ENCODE peak calls at places on chromosomes 13 and 19, in five cellular contexts. N, U, P, H and O are unnamed samples.

GRCh38 chr19:16001481-16002312 is 52.9 kb downstream of the OR10H4 start:
- DNase-seq in N (peak), U (no peak), P (peak), H (no peak), O (peak)

GRCh38 chr13:59906413-59907027 is 257.2 kb downstream of the DIAPH3 start:
- DNase-seq in N (peak), U (peak), P (no peak), H (no peak), O (no peak)

GRCh38 chr13:46543307-46543706 is 9.7 kb upstream of the LRCH1 start:
- DNase-seq in N (no peak), U (no peak), P (no peak), H (no peak), O (no peak)

GRCh38 chr13:80141114-80141849 is 199.6 kb downstream of the SPRY2 start:
- DNase-seq in N (no peak), U (no peak), P (no peak), H (no peak), O (no peak)

GRCh38 chr19:49465371-49465770 is 8.6 kb upstream of the FLT3LG start:
- DNase-seq in N (no peak), U (no peak), P (no peak), H (peak), O (no peak)

GRCh38 chr19:42422576-42423461 is 4.4 kb downstream of the LIPE start:
- DNase-seq in N (peak), U (peak), P (no peak), H (no peak), O (peak)

GRCh38 chr13:48750588-48751383 is 97.1 kb downstream of the CYSLTR2 start:
- DNase-seq in N (no peak), U (no peak), P (no peak), H (no peak), O (no peak)

GRCh38 chr13:44368062-44368591 is 5.5 kb upstream of the SERP2 start:
- DNase-seq in N (no peak), U (peak), P (no peak), H (peak), O (no peak)

GRCh38 chr13:51148952-51149573 is 38.0 kb upstream of the C13orf42 start:
- DNase-seq in N (no peak), U (peak), P (no peak), H (no peak), O (peak)

GRCh38 chr13:41822560-41822959 is 138.3 kb downstream of the VWA8 start:
- DNase-seq in N (no peak), U (no peak), P (no peak), H (no peak), O (no peak)

GRCh38 chr19:15123900-15124299 is 16.7 kb downstream of the SYDE1 start:
- DNase-seq in N (no peak), U (peak), P (no peak), H (no peak), O (no peak)

GRCh38 chr13:46057251-46058015 is 4.9 kb upstream of the ZC3H13 start:
- DNase-seq in N (no peak), U (no peak), P (no peak), H (no peak), O (no peak)

GRCh38 chr19:36041831-36042230 is 9.2 kb upstream of the CLIP3 start:
- DNase-seq in N (peak), U (no peak), P (no peak), H (no peak), O (peak)

GRCh38 chr19:1650627-1651009 is 1.8 kb downstream of the TCF3 start:
- DNase-seq in N (no peak), U (peak), P (no peak), H (peak), O (no peak)

GRCh38 chr13:114099191-114099590 is 33.2 kb downstream of the RASA3 start:
- DNase-seq in N (peak), U (peak), P (no peak), H (peak), O (no peak)

GRCh38 chr13:110561335-110562033 is at the start of gene RAB20:
- DNase-seq in N (peak), U (peak), P (no peak), H (peak), O (peak)

GRCh38 chr13:26185720-26186119 is 36.4 kb downstream of the RNF6 start:
- DNase-seq in N (no peak), U (no peak), P (no peak), H (no peak), O (no peak)

GRCh38 chr13:47250141-47250540 is 353.3 kb upstream of the HTR2A start:
- DNase-seq in N (no peak), U (no peak), P (no peak), H (no peak), O (no peak)

GRCh38 chr13:34587586-34587985 is 354.5 kb upstream of the NBEA start:
- DNase-seq in N (no peak), U (no peak), P (no peak), H (no peak), O (no peak)

GRCh38 chr19:7868326-7868670 is 5.9 kb downstream of the PRR36 start:
- DNase-seq in N (no peak), U (no peak), P (no peak), H (peak), O (peak)

GRCh38 chr19:374183-374885 is 29.7 kb upstream of the MIER2 start:
- DNase-seq in N (no peak), U (no peak), P (no peak), H (peak), O (no peak)

GRCh38 chr13:101487046-101487830 is 34.8 kb downstream of the ITGBL1 start:
- DNase-seq in N (no peak), U (no peak), P (no peak), H (no peak), O (no peak)

GRCh38 chr19:6402834-6403608 is 10.1 kb upstream of the GTF2F1 start:
- DNase-seq in N (peak), U (no peak), P (no peak), H (peak), O (no peak)

GRCh38 chr19:49567722-49568454 is 12.5 kb downstream of the NOSIP start:
- DNase-seq in N (no peak), U (no peak), P (no peak), H (peak), O (no peak)

GRCh38 chr19:29643361-29643935 is 21.8 kb upstream of the PLEKHF1 start:
- DNase-seq in N (no peak), U (no peak), P (no peak), H (no peak), O (no peak)

GRCh38 chr19:10520652-10521318 is 3.5 kb upstream of the S1PR5 start:
- DNase-seq in N (no peak), U (peak), P (no peak), H (no peak), O (no peak)

GRCh38 chr19:47240996-47241918 is 10.3 kb upstream of the BBC3 start:
- DNase-seq in N (peak), U (peak), P (no peak), H (peak), O (no peak)

GRCh38 chr13:100063333-100063732 is 25.6 kb upstream of the PCCA start:
- DNase-seq in N (no peak), U (no peak), P (no peak), H (no peak), O (no peak)

GRCh38 chr19:38730731-38731589 is 13.3 kb downstream of the CAPN12 start:
- DNase-seq in N (no peak), U (no peak), P (no peak), H (no peak), O (no peak)

GRCh38 chr13:43744630-43745029 is 42.1 kb downstream of the ENOX1 start:
- DNase-seq in N (no peak), U (no peak), P (no peak), H (no peak), O (no peak)

GRCh38 chr19:28020631-28021315 is 1192.2 kb downstream of the UQCRFS1 start:
- DNase-seq in N (no peak), U (no peak), P (no peak), H (no peak), O (no peak)

GRCh38 chr13:80084086-80084676 is 256.7 kb downstream of the SPRY2 start:
- DNase-seq in N (no peak), U (no peak), P (no peak), H (no peak), O (no peak)

GRCh38 chr19:56639217-56639616 is 3.7 kb upstream of the SMIM17 start:
- DNase-seq in N (no peak), U (no peak), P (no peak), H (peak), O (no peak)
- TF ChIP-seq REST in N (peak), U (peak), P (peak), H (peak), O (peak)

DNA sequence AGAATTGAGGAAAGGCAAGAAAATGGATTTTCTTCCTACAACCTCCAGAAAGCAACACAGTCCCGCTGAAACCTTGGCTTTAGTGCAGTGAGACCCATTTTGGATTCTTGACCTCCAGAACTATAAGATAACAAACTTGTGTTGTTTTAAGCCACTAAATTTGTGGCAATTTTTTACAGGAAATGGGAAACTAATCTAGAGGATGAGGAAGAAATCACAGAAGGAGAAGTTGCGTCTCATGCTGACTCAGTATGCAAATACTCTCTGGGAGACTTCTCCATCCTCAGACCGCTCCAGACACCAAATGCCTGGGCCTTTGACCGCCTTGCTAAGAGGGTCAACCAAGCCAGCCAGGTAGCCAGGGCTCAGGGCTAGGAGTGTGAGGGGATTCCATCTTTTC is 13.1 kb upstream of the CEACAM16 start:
- DNase-seq in N (no peak), U (no peak), P (no peak), H (no peak), O (no peak)
- TF ChIP-seq GABPA in N (no peak), U (no peak), P (no peak), H (no peak), O (no peak)

GRCh38 chr19:34497112-34497805 is 15.7 kb downstream of the WTIP start:
- DNase-seq in N (no peak), U (no peak), P (no peak), H (no peak), O (no peak)

GRCh38 chr19:34493649-34494044 is 12.1 kb downstream of the WTIP start:
- DNase-seq in N (no peak), U (no peak), P (no peak), H (no peak), O (no peak)

GRCh38 chr19:34493038-34493648 is 11.6 kb downstream of the WTIP start:
- DNase-seq in N (no peak), U (no peak), P (no peak), H (no peak), O (no peak)

GRCh38 chr19:34495416-34495815 is 13.9 kb downstream of the WTIP start:
- DNase-seq in N (no peak), U (no peak), P (no peak), H (no peak), O (no peak)

DNA sequence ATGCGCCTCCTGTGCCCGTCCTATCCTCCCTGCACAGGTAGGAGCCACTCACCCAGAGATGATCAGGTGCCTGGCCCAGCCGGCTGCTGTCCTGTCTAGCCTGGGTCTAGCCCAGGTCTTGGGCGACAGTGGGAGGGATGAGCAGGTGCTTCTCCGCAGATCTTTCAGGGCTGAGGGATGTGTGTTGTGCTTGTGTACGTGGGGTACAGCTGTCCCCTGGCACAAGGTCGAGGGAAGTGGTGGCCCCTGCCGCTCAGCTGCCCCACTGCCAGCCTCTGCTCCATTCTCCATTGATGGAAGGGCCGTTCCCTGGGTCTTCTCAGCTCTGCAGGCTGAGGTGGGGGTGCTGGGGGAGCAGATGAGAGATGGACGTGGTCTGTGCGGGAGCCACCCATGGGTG is 13.0 kb downstream of the WTIP start:
- DNase-seq in N (no peak), U (no peak), P (no peak), H (no peak), O (no peak)
- H3K27ac ChIP-seq in N (no peak), U (no peak), P (no peak), H (no peak), O (no peak)

GRCh38 chr13:93862259-93862658 is 617.2 kb downstream of the DCT start:
- DNase-seq in N (no peak), U (no peak), P (no peak), H (no peak), O (no peak)
- TF ChIP-seq REST in N (no peak), U (no peak), P (no peak), H (no peak), O (no peak)

GRCh38 chr13:30307194-30307965 is at the start of gene KATNAL1:
- DNase-seq in N (peak), U (peak), P (no peak), H (peak), O (peak)
- TF ChIP-seq GABPA in N (no peak), U (no peak), P (no peak), H (no peak), O (no peak)